ENCODE peak calls at places on chromosomes 1 and 21, in eight cellular contexts. Z is NT2/D1; P is substantia nigra; S is GM03348; X is H9; W is thoracic aorta; I is stimulated activated CD4-positive, alpha-beta T cell treated with anti-CD3 and anti-CD28 coated beads, Interleukin-4, amount 100 ng/mL, for 24 hours; U is iris pigment epithelial cell. K is an unnamed sample.

GRCh38 chr1:16013220-16013907 is 4.5 kb downstream of the HSPB7 start:
- DNase-seq in Z (no peak), P (no peak), S (peak; percentile 85), X (peak; percentile 91), W (peak; percentile 57), I (peak; percentile 54), U (peak; percentile 82), K (peak; percentile 66)

GRCh38 chr1:167060141-167061072 is 29.8 kb downstream of the GPA33 start:
- DNase-seq in Z (no peak), P (no peak), S (no peak), X (peak; percentile 59), W (no peak), I (no peak), U (no peak), K (peak; percentile 8)

GRCh38 chr1:32426489-32427255 is 32.4 kb upstream of the BSDC1 start:
- DNase-seq in Z (no peak), P (no peak), S (no peak), X (peak; percentile 75), W (no peak), I (no peak), U (no peak), K (no peak)

GRCh38 chr1:108570128-108570527 is 10.2 kb downstream of the EEIG2 start:
- DNase-seq in Z (peak; percentile 23), P (no peak), S (peak; percentile 25), X (peak; percentile 36), W (no peak), I (peak; percentile 18), U (peak; percentile 35), K (no peak)

GRCh38 chr1:84619383-84620093 is 45.3 kb upstream of the CTBS start:
- DNase-seq in Z (no peak), P (no peak), S (peak; percentile 70), X (no peak), W (peak; percentile 21), I (peak; percentile 77), U (peak; percentile 90), K (peak; percentile 80)

GRCh38 chr1:11684070-11684469 is 3.1 kb upstream of the MAD2L2 start:
- DNase-seq in Z (no peak), P (no peak), S (no peak), X (no peak), W (no peak), I (no peak), U (no peak), K (no peak)

GRCh38 chr1:168879906-168880734 is 151.1 kb upstream of the DPT start:
- DNase-seq in Z (no peak), P (no peak), S (peak; percentile 34), X (no peak), W (no peak), I (no peak), U (peak; percentile 16), K (no peak)

GRCh38 chr1:110291241-110292030 is 47.7 kb upstream of the RBM15 start:
- DNase-seq in Z (no peak), P (no peak), S (peak; percentile 35), X (no peak), W (no peak), I (no peak), U (no peak), K (no peak)

GRCh38 chr21:23281917-23282316 is 2283.7 kb downstream of the NCAM2 start:
- DNase-seq in Z (no peak), P (no peak), S (no peak), X (no peak), W (no peak), I (no peak), U (no peak), K (no peak)

GRCh38 chr1:17819129-17819802 is 64.1 kb downstream of the ACTL8 start:
- DNase-seq in Z (no peak), P (no peak), S (no peak), X (peak; percentile 19), W (no peak), I (no peak), U (no peak), K (no peak)

GRCh38 chr1:89894210-89894668 is 73.4 kb downstream of the LRRC8D start:
- DNase-seq in Z (no peak), P (no peak), S (peak; percentile 74), X (no peak), W (no peak), I (no peak), U (peak; percentile 97), K (peak; percentile 96)

GRCh38 chr1:118247593-118247992 is 62.6 kb upstream of the SPAG17 start:
- DNase-seq in Z (no peak), P (no peak), S (peak; percentile 24), X (peak; percentile 51), W (no peak), I (no peak), U (no peak), K (peak; percentile 9)

GRCh38 chr1:228162286-228163003 is 3.2 kb upstream of the IBA57 start:
- DNase-seq in Z (no peak), P (no peak), S (no peak), X (peak; percentile 56), W (no peak), I (no peak), U (no peak), K (peak; percentile 73)

GRCh38 chr1:18485227-18485626 is 4.5 kb downstream of the KLHDC7A start:
- DNase-seq in Z (no peak), P (no peak), S (no peak), X (no peak), W (no peak), I (no peak), U (no peak), K (no peak)

GRCh38 chr21:45469273-45470086 is 64.5 kb downstream of the COL18A1 start:
- DNase-seq in Z (no peak), P (no peak), S (no peak), X (no peak), W (no peak), I (no peak), U (no peak), K (no peak)

GRCh38 chr1:41348394-41348793 is 12.8 kb upstream of the FOXO6 start:
- DNase-seq in Z (no peak), P (no peak), S (no peak), X (no peak), W (no peak), I (no peak), U (no peak), K (no peak)

GRCh38 chr21:44024257-44024656 is 12.1 kb downstream of the TRAPPC10 start:
- DNase-seq in Z (no peak), P (no peak), S (no peak), X (no peak), W (no peak), I (no peak), U (no peak), K (no peak)

GRCh38 chr1:24929876-24930702 is at the start of gene RUNX3:
- DNase-seq in Z (no peak), P (no peak), S (peak; percentile 88), X (peak; percentile 84), W (no peak), I (peak; percentile 89), U (no peak), K (no peak)

GRCh38 chr1:64532646-64533045 is 62.7 kb downstream of the CACHD1 start:
- DNase-seq in Z (no peak), P (no peak), S (no peak), X (no peak), W (no peak), I (no peak), U (no peak), K (no peak)

GRCh38 chr1:174358786-174359453 is 88.8 kb upstream of the GPR52 start:
- DNase-seq in Z (no peak), P (no peak), S (no peak), X (no peak), W (no peak), I (no peak), U (no peak), K (no peak)

GRCh38 chr1:10724052-10724494 is 72.4 kb downstream of the CASZ1 start:
- DNase-seq in Z (no peak), P (no peak), S (no peak), X (no peak), W (no peak), I (no peak), U (peak; percentile 33), K (peak; percentile 37)

GRCh38 chr1:29298175-29298720 is 61.9 kb downstream of the PTPRU start:
- DNase-seq in Z (no peak), P (no peak), S (no peak), X (no peak), W (no peak), I (no peak), U (no peak), K (no peak)

GRCh38 chr1:66333463-66334232 is 200.3 kb upstream of the SGIP1 start:
- DNase-seq in Z (no peak), P (no peak), S (peak; percentile 29), X (no peak), W (no peak), I (no peak), U (no peak), K (no peak)

GRCh38 chr1:56877973-56878372 is 23.4 kb downstream of the C8A start:
- DNase-seq in Z (no peak), P (no peak), S (peak; percentile 7), X (no peak), W (no peak), I (no peak), U (no peak), K (no peak)

GRCh38 chr21:35616090-35616489 is 444.2 kb downstream of the SETD4 start:
- DNase-seq in Z (no peak), P (no peak), S (peak; percentile 53), X (no peak), W (no peak), I (no peak), U (peak; percentile 69), K (peak; percentile 16)

GRCh38 chr1:244041475-244042100 is 9.5 kb upstream of the ZBTB18 start:
- DNase-seq in Z (no peak), P (no peak), S (no peak), X (no peak), W (no peak), I (no peak), U (no peak), K (no peak)

GRCh38 chr1:218274551-218274950 is 10.5 kb upstream of the RRP15 start:
- DNase-seq in Z (no peak), P (no peak), S (no peak), X (no peak), W (no peak), I (no peak), U (no peak), K (no peak)

GRCh38 chr1:233327938-233328660 is 575 bp downstream of the MAP3K21 start:
- DNase-seq in Z (peak; percentile 16), P (no peak), S (peak; percentile 31), X (peak; percentile 50), W (no peak), I (peak; percentile 7), U (peak; percentile 15), K (no peak)

GRCh38 chr1:156602557-156602993 is 1.3 kb upstream of the GPATCH4 start:
- DNase-seq in Z (no peak), P (no peak), S (no peak), X (no peak), W (no peak), I (no peak), U (no peak), K (no peak)

GRCh38 chr1:33273961-33274371 is 17.7 kb downstream of the ZNF362 start:
- DNase-seq in Z (no peak), P (no peak), S (no peak), X (no peak), W (no peak), I (no peak), U (no peak), K (no peak)

GRCh38 chr1:200918006-200918405 is 23.3 kb downstream of the INAVA start:
- DNase-seq in Z (no peak), P (no peak), S (no peak), X (no peak), W (no peak), I (no peak), U (no peak), K (no peak)

GRCh38 chr21:41410767-41411448 is 15.1 kb upstream of the MX1 start:
- DNase-seq in Z (no peak), P (no peak), S (no peak), X (no peak), W (no peak), I (no peak), U (no peak), K (no peak)

GRCh38 chr1:246113555-246114095 is 393.5 kb downstream of the SMYD3 start:
- DNase-seq in Z (no peak), P (no peak), S (no peak), X (no peak), W (no peak), I (no peak), U (peak; percentile 11), K (no peak)

K was measured in NCI-H226.